ENCODE peak calls at places on chromosomes 1 and 21, in nine cellular contexts. N, W, U, R, H, I, D, G and P are unnamed samples.

GRCh38 chr1:201655243-201655642 is 116.3 kb downstream of the NAV1 start:
- DNase-seq in R (peak; percentile 92), N (no peak), D (no peak), W (no peak), G (no peak), U (no peak), I (no peak), H (no peak), P (peak; percentile 95)

GRCh38 chr1:45883633-45884032 is 80.2 kb downstream of the MAST2 start:
- DNase-seq in H (no peak), G (peak; percentile 34), N (no peak), U (no peak), D (no peak), I (no peak), W (no peak), R (peak; percentile 70), P (peak; percentile 76)

GRCh38 chr1:26269198-26269550 is 10.7 kb upstream of the SH3BGRL3 start:
- DNase-seq in I (no peak), N (no peak), U (no peak), R (no peak), G (no peak), H (no peak), W (no peak), D (no peak), P (no peak)

GRCh38 chr21:43989401-43989800 is 22.7 kb upstream of the TRAPPC10 start:
- DNase-seq in W (no peak), I (no peak), D (no peak), N (no peak), H (no peak), G (no peak), U (no peak), R (no peak), P (no peak)

GRCh38 chr1:53195913-53196484 is 625 bp upstream of the CPT2 start:
- DNase-seq in I (no peak), R (no peak), G (no peak), W (no peak), D (no peak), H (no peak), U (no peak), N (no peak), P (no peak)

GRCh38 chr1:234559152-234559916 is 50.6 kb downstream of the IRF2BP2 start:
- DNase-seq in W (no peak), D (no peak), R (no peak), G (no peak), I (no peak), H (no peak), U (no peak), N (peak; percentile 35), P (no peak)

GRCh38 chr1:13628711-13629110 is 45.1 kb downstream of the PDPN start:
- DNase-seq in W (no peak), I (no peak), D (no peak), G (no peak), R (no peak), H (peak; percentile 71), N (no peak), U (no peak), P (no peak)

GRCh38 chr1:21761052-21761451 is 21.9 kb downstream of the USP48 start:
- DNase-seq in G (no peak), H (no peak), I (no peak), W (no peak), U (no peak), R (no peak), N (no peak), D (no peak), P (no peak)

GRCh38 chr21:45484318-45484717 is 57.9 kb downstream of the SLC19A1 start:
- DNase-seq in G (no peak), N (no peak), I (no peak), U (no peak), R (no peak), W (no peak), H (no peak), D (no peak), P (no peak)

GRCh38 chr1:151830055-151830454 is 1.5 kb downstream of the RORC start:
- DNase-seq in U (no peak), G (no peak), I (no peak), H (no peak), R (no peak), D (no peak), W (no peak), N (no peak), P (no peak)

GRCh38 chr1:18934205-18935000 is 22.1 kb downstream of the IFFO2 start:
- DNase-seq in W (no peak), D (no peak), U (no peak), H (no peak), G (no peak), I (no peak), R (no peak), N (no peak), P (no peak)

GRCh38 chr1:235867903-235868469 is 1.3 kb upstream of the LYST start:
- DNase-seq in R (no peak), H (no peak), D (no peak), W (peak; percentile 17), N (no peak), U (peak; percentile 54), I (no peak), G (no peak), P (no peak)

GRCh38 chr21:41957991-41958766 is 4.4 kb upstream of the C2CD2 start:
- DNase-seq in R (peak; percentile 98), I (no peak), H (peak; percentile 63), U (no peak), W (no peak), G (no peak), N (no peak), D (no peak), P (peak; percentile 93)

GRCh38 chr21:34582506-34583150 is 32.3 kb downstream of the RCAN1 start:
- DNase-seq in N (no peak), G (peak; percentile 30), H (no peak), D (no peak), W (no peak), R (peak; percentile 65), U (no peak), I (no peak), P (peak; percentile 81)

GRCh38 chr1:92736395-92736794 is 48.5 kb downstream of the EVI5 start:
- DNase-seq in H (no peak), D (peak; percentile 15), I (no peak), R (peak; percentile 15), N (no peak), W (no peak), U (no peak), G (peak; percentile 48), P (peak; percentile 19)

GRCh38 chr1:10128081-10128765 is 82.1 kb upstream of the KIF1B start:
- DNase-seq in I (no peak), H (no peak), U (no peak), R (no peak), G (no peak), W (no peak), D (no peak), N (no peak), P (no peak)

GRCh38 chr1:181090653-181091126 is 2.2 kb downstream of the IER5 start:
- DNase-seq in G (no peak), R (no peak), N (no peak), D (no peak), W (no peak), U (peak; percentile 28), H (no peak), I (no peak), P (no peak)

GRCh38 chr1:51000160-51000559 is 30.1 kb downstream of the CDKN2C start:
- DNase-seq in W (no peak), U (no peak), R (no peak), N (no peak), H (no peak), I (no peak), D (no peak), G (no peak), P (no peak)

GRCh38 chr1:235012436-235013210 is 116.0 kb downstream of the TOMM20 start:
- DNase-seq in H (no peak), W (no peak), R (no peak), I (no peak), N (peak; percentile 63), D (no peak), G (no peak), U (no peak), P (no peak)

GRCh38 chr21:38039841-38040240 is 123.6 kb upstream of the KCNJ6 start:
- DNase-seq in W (no peak), U (no peak), H (no peak), I (no peak), G (no peak), R (no peak), D (no peak), N (no peak), P (no peak)

GRCh38 chr1:67250051-67250653 is 57.5 kb upstream of the IL12RB2 start:
- DNase-seq in N (no peak), R (no peak), H (no peak), W (no peak), D (no peak), G (no peak), I (no peak), U (no peak), P (no peak)

GRCh38 chr1:110211503-110212164 is 1.5 kb downstream of the KCNC4 start:
- DNase-seq in D (no peak), I (no peak), N (peak; percentile 79), W (peak; percentile 15), U (no peak), G (no peak), H (no peak), R (no peak), P (no peak)

GRCh38 chr1:213192026-213192425 is 141.0 kb downstream of the RPS6KC1 start:
- DNase-seq in G (no peak), N (no peak), R (no peak), W (no peak), H (no peak), U (no peak), I (no peak), D (no peak), P (no peak)

GRCh38 chr1:11802616-11802972 is 3.2 kb downstream of the MTHFR start:
- DNase-seq in H (no peak), R (peak; percentile 7), G (peak; percentile 8), W (no peak), I (no peak), U (no peak), N (no peak), D (no peak), P (peak; percentile 41)

GRCh38 chr1:211329764-211330201 is 3.1 kb downstream of the TRAF5 start:
- DNase-seq in R (no peak), H (no peak), D (no peak), I (no peak), N (peak; percentile 57), G (no peak), W (no peak), U (no peak), P (no peak)

GRCh38 chr1:240107058-240107684 is 15.5 kb downstream of the FMN2 start:
- DNase-seq in I (no peak), U (no peak), N (no peak), D (no peak), G (peak; percentile 58), R (peak; percentile 88), H (peak; percentile 61), W (no peak), P (peak; percentile 81)

GRCh38 chr1:231311696-231312095 is 26.0 kb downstream of the EXOC8 start:
- DNase-seq in H (no peak), G (no peak), U (no peak), I (no peak), N (peak; percentile 35), D (no peak), W (no peak), R (no peak), P (no peak)

GRCh38 chr21:35168702-35169101 is 119.6 kb upstream of the RUNX1 start:
- DNase-seq in R (no peak), N (no peak), D (no peak), I (no peak), W (no peak), U (no peak), G (no peak), H (no peak), P (no peak)

GRCh38 chr1:94591791-94592565 is 50.4 kb upstream of the F3 start:
- DNase-seq in W (no peak), H (no peak), I (no peak), U (no peak), R (no peak), N (no peak), G (no peak), D (no peak), P (no peak)

GRCh38 chr1:169238506-169238905 is 129.1 kb downstream of the NME7 start:
- DNase-seq in I (no peak), H (no peak), W (no peak), U (no peak), N (no peak), G (no peak), R (peak; percentile 40), D (no peak), P (peak; percentile 7)